ENCODE peak calls at places on chromosomes 2 and 18, in five cellular contexts. G is upper lobe of left lung, A is A549, T is thyroid gland, D is ovary. O is an unnamed sample.

GRCh38 chr18:37570336-37570930 is 4.8 kb upstream of the CELF4 start:
- DNase-seq in G (no peak), D (no peak), T (no peak), A (no peak), O (no peak)

GRCh38 chr2:240589381-240589780 is 2.8 kb downstream of the CAPN10 start:
- DNase-seq in D (no peak), T (no peak), A (no peak), G (peak; percentile 40), O (no peak)

GRCh38 chr2:61770746-61771145 is 83.1 kb downstream of the FAM161A start:
- DNase-seq in G (no peak), A (peak; percentile 60), D (no peak), T (peak; percentile 38), O (peak; percentile 42)

GRCh38 chr2:182068811-182069210 is 83.2 kb downstream of the PPP1R1C start:
- DNase-seq in T (no peak), D (no peak), G (no peak), A (no peak), O (no peak)

GRCh38 chr2:235087812-235088607 is 136.2 kb downstream of the SH3BP4 start:
- DNase-seq in A (no peak), T (peak; percentile 45), D (peak; percentile 61), G (peak; percentile 65), O (no peak)

GRCh38 chr2:714005-714741 is 37.0 kb upstream of the TMEM18 start:
- DNase-seq in D (peak; percentile 52), T (peak; percentile 72), G (no peak), A (peak; percentile 52), O (peak; percentile 36)

GRCh38 chr2:100767224-100767653 is 52.7 kb upstream of the NPAS2 start:
- DNase-seq in T (no peak), G (no peak), A (no peak), D (no peak), O (no peak)

GRCh38 chr18:2108581-2108980 is 462.7 kb downstream of the METTL4 start:
- DNase-seq in D (no peak), G (no peak), A (no peak), T (no peak), O (no peak)

GRCh38 chr2:220753486-220753885 is 818.6 kb downstream of the EPHA4 start:
- DNase-seq in D (no peak), T (no peak), G (no peak), A (no peak), O (no peak)

GRCh38 chr2:231524477-231525247 is 5.6 kb downstream of the NMUR1 start:
- DNase-seq in D (no peak), A (no peak), G (no peak), T (no peak), O (no peak)

GRCh38 chr2:85255813-85256581 is 71.8 kb downstream of the TGOLN2 start:
- DNase-seq in T (peak; percentile 65), G (peak; percentile 68), D (peak; percentile 55), A (no peak), O (no peak)

GRCh38 chr2:100568989-100569388 is 6.2 kb downstream of the PDCL3 start:
- DNase-seq in D (no peak), T (no peak), G (no peak), A (no peak), O (no peak)

GRCh38 chr2:3257166-3257565 is 120.5 kb downstream of the EIPR1 start:
- DNase-seq in T (no peak), D (no peak), A (no peak), G (no peak), O (no peak)

GRCh38 chr18:43571078-43571689 is 293.9 kb upstream of the SYT4 start:
- DNase-seq in A (peak; percentile 3), T (peak; percentile 30), D (no peak), G (no peak), O (no peak)

GRCh38 chr2:126858436-126858835 is 40.3 kb upstream of the TEX51 start:
- DNase-seq in T (no peak), G (no peak), A (no peak), D (no peak), O (no peak)

GRCh38 chr2:188291617-188292445 is at the start of gene GULP1:
- DNase-seq in T (peak; percentile 70), A (peak; percentile 47), G (peak; percentile 91), D (peak; percentile 84), O (peak; percentile 31)

GRCh38 chr18:40371673-40372072 is 1583.4 kb upstream of the PIK3C3 start:
- DNase-seq in T (no peak), D (no peak), G (no peak), A (no peak), O (no peak)

GRCh38 chr2:233146194-233146593 is 86.1 kb downstream of the INPP5D start:
- DNase-seq in A (no peak), D (no peak), G (no peak), T (no peak), O (no peak)

GRCh38 chr2:19046986-19047780 is 311.2 kb downstream of the OSR1 start:
- DNase-seq in D (no peak), G (no peak), A (no peak), T (no peak), O (no peak)

GRCh38 chr2:176193048-176193447 is 4.6 kb downstream of the HOXD1 start:
- DNase-seq in A (no peak), G (no peak), T (no peak), D (no peak), O (no peak)

GRCh38 chr2:63737085-63737701 is 104.5 kb upstream of the UGP2 start:
- DNase-seq in G (no peak), D (no peak), T (no peak), A (no peak), O (no peak)

GRCh38 chr18:32049393-32050161 is 31.0 kb downstream of the RNF125 start:
- DNase-seq in D (no peak), G (no peak), A (no peak), T (peak; percentile 13), O (no peak)

GRCh38 chr2:18795881-18796280 is 206.5 kb upstream of the NT5C1B start:
- DNase-seq in D (no peak), G (no peak), A (no peak), T (no peak), O (no peak)

GRCh38 chr2:211591456-211591855 is 947.1 kb downstream of the ERBB4 start:
- DNase-seq in G (no peak), A (no peak), T (no peak), D (no peak), O (no peak)

GRCh38 chr2:54787270-54787669 is 63.8 kb downstream of the EML6 start:
- DNase-seq in G (no peak), D (no peak), A (no peak), T (no peak), O (no peak)

GRCh38 chr2:227339098-227339599 is 14.1 kb downstream of the MFF start:
- DNase-seq in T (no peak), D (no peak), A (no peak), G (no peak), O (no peak)

GRCh38 chr2:128503358-128504241 is 184.9 kb upstream of the HS6ST1 start:
- DNase-seq in D (no peak), A (no peak), G (no peak), T (no peak), O (no peak)

DNA sequence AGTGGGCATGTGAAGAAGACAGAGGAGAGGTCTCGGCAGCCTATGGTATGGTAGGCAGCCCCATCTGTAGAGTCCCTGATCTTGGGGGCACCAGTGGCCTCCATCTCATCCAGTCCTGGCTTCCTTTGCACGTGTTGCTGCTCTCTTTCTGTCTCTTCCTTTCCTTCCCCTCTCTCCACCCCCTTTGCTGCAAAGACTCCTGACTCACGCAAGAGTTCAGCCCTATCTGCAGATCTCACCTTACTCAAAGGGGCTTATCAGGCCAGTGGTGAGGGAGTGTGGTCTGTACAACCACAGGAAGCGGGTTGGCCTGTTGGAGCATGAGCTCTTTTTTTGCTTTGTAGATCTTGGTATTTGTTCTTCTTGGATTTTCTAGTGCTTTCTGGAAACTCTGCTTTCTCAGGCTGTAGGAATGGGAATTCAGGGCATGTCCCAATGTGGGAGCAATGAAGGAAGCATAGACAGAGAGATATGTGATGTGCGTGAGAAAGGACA is 14.6 kb upstream of the NT5DC4 start:
- DNase-seq in A (no peak), T (no peak), D (no peak), G (no peak), O (no peak)
- TF ChIP-seq POLR2A in A (no peak), T (no peak), D (no peak), G (no peak), O (no peak)

DNA sequence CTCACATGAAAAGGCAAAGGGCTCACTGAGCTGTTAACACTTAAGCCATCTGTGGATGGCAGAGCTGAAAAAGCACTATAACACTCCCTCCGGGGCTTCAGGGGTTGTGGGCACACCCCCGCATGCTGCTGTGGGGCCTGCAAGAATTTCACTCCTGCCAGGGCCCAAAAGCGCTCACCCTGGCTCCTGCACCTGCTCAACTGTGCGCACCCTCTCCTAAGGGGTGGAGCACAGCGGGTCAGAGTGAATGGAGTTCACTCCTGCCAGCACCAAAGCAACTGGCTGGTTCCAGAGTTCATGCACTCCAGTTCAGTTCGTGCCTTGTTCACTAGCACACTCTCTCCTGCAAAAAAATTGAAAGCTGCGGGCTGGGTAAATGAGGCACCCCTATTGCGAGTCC is 814.2 kb upstream of the SLC39A10 start:
- DNase-seq in G (peak; percentile 5), T (no peak), A (no peak), D (no peak), O (no peak)
- TF ChIP-seq POLR2A in G (no peak), T (no peak), A (no peak), D (no peak), O (no peak)

DNA sequence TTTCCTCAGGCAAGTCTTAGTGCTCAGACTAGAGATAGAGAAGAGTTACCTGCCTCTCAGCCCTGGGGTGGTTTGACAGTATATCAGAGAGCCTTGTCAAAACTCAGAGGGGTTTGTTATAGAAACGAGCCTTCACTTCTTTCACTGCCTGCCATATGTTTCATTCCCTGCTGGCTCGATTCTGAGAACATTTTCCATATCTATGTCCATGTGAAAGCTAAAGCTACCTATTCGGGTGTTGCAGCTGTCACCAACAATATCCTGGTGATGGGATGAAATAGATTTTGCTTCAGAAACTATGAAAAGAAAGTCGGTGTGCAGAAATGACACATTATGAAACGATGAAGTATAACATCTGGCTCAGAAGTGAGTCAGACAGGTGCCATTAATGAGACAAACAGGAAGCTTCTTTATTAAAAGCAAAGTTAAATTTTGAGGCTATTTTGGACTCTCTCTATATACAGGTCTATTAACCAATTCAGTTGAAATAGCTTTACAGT is 56.1 kb upstream of the TANK start:
- DNase-seq in T (no peak), G (no peak), A (no peak), D (no peak), O (no peak)
- TF ChIP-seq POLR2A in T (no peak), G (no peak), A (no peak), D (no peak), O (no peak)

DNA sequence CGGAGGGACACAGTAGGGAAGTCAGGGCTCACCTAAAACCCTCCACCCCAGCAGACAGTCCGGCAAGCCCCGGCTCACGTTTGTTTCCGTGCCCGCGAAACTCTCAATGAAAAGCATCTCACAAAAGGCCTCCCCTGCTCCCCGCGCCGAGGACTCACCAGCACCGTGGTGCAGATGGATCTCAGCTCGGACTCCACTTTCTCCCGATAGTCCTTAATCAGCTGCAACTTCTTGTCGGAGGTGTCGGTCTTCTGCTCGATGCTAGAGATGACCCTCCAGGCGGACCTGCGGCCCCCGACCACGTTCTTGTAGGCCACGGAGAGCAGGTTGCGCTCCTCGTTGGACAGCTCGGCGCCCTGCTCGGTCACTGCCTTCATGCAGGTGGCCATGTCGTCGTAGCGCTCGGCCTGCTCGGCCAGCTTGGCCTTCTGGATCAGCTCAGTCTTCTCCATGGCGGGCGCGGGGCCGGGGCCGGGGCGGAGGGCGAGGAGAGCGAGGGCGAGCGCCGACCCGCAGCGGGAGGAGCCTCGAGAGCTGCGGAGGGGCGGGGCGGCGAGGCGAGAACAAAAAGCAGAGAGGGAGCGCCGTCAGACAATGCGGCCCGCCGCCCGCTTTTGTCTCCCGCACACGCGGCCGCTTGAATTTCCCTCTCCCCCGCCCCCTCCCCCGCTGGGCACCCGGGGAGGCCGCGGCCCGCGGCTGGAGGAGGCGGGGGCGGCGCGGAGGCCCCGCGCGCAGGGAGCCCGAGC is 622 bp downstream of the YWHAQ start:
- DNase-seq in T (peak; percentile 78), D (peak; percentile 80), A (peak; percentile 62), G (peak; percentile 96), O (no peak)
- TF ChIP-seq POLR2A in T (peak; percentile 16), D (no peak), A (no peak), G (no peak), O (peak; percentile 7)

GRCh38 chr2:23682481-23682880 is 244.4 kb downstream of the ATAD2B start:
- DNase-seq in A (no peak), T (no peak), G (no peak), D (no peak), O (no peak)
- TF ChIP-seq POLR2A in A (no peak), T (no peak), G (no peak), D (no peak), O (no peak)